ENCODE peak calls at places on chromosomes 5 and 9, in nine cellular contexts. I, X, D, Y, R, Q, A, E and P are unnamed samples. For H4K20me1, the result is how much of the 10 kb centered on the place peaks cover.

GRCh38 chr9:4141201-4141750 is 158.6 kb downstream of the GLIS3 start:
- DNase-seq in I (peak), X (peak), D (no peak), Y (no peak), R (no peak), Q (no peak), A (no peak), E (peak), P (no peak)

GRCh38 chr5:74017112-74017511 is 391.1 kb downstream of the ARHGEF28 start:
- DNase-seq in I (peak), X (peak), D (no peak), Y (no peak), R (peak), Q (no peak), A (peak), E (no peak), P (no peak)

GRCh38 chr5:148248894-148249293 is 10.6 kb downstream of the MARCOL start:
- DNase-seq in I (no peak), X (no peak), D (no peak), Y (no peak), R (no peak), Q (no peak), A (peak), E (no peak), P (no peak)

GRCh38 chr5:126445502-126446174 is 22.4 kb downstream of the GRAMD2B start:
- DNase-seq in I (peak), X (peak), D (no peak), Y (no peak), R (no peak), Q (no peak), A (peak), E (peak), P (no peak)

GRCh38 chr5:130965342-130965741 is 199.7 kb downstream of the HINT1 start:
- DNase-seq in I (no peak), X (no peak), D (no peak), Y (no peak), R (no peak), Q (no peak), A (no peak), E (no peak), P (no peak)

GRCh38 chr5:77208507-77209163 is 1.8 kb upstream of the PDE8B start:
- DNase-seq in I (no peak), X (peak), D (no peak), Y (no peak), R (no peak), Q (no peak), A (no peak), E (no peak), P (no peak)

GRCh38 chr5:36301858-36302603 is at the start of gene RANBP3L:
- DNase-seq in I (peak), X (peak), D (peak), Y (no peak), R (peak), Q (no peak), A (peak), E (peak), P (peak)

GRCh38 chr5:51995773-51996306 is 612.6 kb downstream of the ISL1 start:
- DNase-seq in I (no peak), X (no peak), D (no peak), Y (no peak), R (no peak), Q (no peak), A (no peak), E (no peak), P (no peak)

GRCh38 chr9:79616013-79616412 is 44.2 kb downstream of the TLE4 start:
- DNase-seq in I (peak), X (peak), D (no peak), Y (no peak), R (no peak), Q (no peak), A (no peak), E (peak), P (no peak)

GRCh38 chr5:175464414-175465233 is 13.7 kb upstream of the SFXN1 start:
- DNase-seq in I (peak), X (peak), D (peak), Y (peak), R (peak), Q (peak), A (peak), E (peak), P (peak)

DNA sequence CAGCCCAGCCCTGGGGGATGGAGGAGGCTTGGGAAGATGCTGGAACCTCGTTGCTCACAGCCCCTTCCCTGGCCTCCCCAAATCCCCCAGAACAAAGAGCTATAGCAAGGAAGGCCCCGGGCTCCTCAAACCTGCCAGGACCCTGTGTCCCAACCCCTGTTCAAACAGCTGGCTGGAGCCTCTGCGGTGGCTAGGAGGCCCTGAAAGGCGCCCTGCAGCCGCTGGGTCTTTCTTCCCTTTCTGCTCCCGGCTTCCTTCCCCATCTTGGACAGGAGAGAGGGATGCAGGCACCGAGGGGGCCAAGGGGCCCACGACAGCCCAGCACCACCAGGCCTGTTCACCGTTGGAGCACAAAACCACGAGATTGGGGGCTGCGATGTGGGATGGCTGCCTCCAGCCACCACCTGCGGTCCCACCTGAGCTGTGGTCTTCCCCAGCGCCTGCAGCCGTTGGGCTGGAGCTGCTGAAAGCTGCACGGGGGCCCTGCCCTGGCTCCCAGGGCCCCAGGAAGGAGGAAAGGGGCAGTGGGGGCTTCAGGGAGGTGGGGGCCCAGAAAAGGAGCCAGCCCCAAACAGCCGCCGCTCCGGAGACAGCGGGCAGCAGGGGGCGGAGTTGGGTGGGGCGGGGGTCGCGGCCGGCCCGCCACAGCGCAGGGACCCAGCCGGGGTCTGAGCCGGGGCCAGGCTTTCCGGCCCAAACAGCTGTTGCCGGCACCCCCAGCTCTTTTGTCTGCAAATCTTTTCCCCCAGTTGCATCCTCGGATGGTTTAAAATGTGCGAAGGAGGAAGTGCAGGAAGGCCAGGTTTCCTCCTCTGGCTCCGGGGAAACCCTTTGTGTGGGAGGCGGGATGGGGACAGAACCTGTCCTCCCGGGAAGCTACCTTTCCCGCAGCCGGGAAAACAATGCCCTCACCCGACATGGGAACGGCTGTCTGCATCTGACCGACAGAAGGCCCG is 16.1 kb downstream of the NOTCH1 start:
- DNase-seq in I (no peak), X (no peak), D (no peak), Y (peak), R (no peak), Q (no peak), A (no peak), E (no peak), P (peak)
- H4K20me1 ChIP-seq in I (under half), X (under half), D (under half), Y (under half), R (under half), Q (under half), A (under half), E (half or more), P (half or more)

DNA sequence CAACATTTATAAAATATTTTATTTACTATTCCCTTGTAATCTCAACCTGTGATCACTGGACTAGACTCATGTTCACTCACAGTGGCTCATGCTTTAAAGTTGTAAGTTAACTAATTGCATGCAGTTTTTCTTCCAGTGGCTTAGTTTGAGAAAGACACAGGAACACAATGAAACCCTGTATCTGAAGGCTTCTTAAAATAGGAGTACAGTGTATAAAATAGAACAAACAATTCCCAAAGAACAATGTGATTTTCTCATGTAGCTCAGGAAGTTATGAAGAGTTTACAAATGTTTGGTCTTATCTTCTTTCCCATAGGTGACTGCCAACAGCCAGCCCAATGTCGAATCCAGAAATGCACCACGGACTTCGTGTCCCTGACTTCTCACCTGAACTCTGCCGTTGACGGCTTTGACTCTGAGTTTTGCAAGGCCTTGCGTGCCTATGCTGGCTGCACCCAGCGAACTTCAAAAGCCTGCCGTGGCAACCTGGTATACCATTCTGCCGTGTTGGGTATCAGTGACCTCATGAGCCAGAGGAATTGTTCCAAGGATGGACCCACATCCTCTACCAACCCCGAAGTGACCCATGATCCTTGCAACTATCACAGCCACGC is 5.9 kb downstream of the RGMB start:
- DNase-seq in I (no peak), X (peak), D (no peak), Y (no peak), R (no peak), Q (no peak), A (no peak), E (no peak), P (no peak)
- H4K20me1 ChIP-seq in I (under half), X (half or more), D (under half), Y (half or more), R (half or more), Q (under half), A (under half), E (half or more), P (half or more)

GRCh38 chr9:104361207-104361606 is 142.9 kb upstream of the OR13F1 start:
- DNase-seq in I (no peak), X (no peak), D (no peak), Y (peak), R (no peak), Q (no peak), A (no peak), E (no peak), P (no peak)

GRCh38 chr9:104367507-104367906 is 136.6 kb upstream of the OR13F1 start:
- DNase-seq in I (peak), X (no peak), D (no peak), Y (no peak), R (no peak), Q (no peak), A (no peak), E (no peak), P (no peak)

DNA sequence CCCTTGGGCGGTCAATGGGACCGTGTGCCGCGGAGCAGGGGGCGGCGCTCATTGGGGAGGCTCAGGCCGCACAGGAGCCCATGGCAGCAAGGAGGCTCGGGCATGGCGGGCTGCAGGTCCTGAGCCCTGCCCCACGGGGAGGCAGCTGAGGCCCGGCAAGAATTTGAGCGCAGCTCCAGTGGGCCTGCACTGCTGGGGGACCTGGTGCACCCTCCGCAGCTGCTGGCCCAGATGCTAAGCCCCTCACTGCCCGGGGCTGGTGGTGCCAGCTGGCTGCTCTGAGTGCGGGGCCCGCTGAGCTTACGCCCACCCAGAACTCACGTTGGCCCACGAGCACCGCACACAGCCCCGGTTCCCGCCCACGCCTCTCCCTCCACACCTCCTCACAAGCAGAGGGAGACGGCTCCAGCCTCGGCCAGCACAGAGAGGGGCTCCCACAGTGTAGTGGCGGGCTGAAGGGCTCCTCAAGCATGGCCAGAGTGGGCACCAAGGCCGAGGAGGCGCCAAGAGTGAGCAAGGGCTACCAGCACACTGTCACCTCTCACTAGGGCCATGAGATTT is 141.1 kb upstream of the OR13F1 start:
- DNase-seq in I (no peak), X (no peak), D (no peak), Y (no peak), R (no peak), Q (no peak), A (no peak), E (no peak), P (no peak)
- H4K20me1 ChIP-seq in I (under half), X (under half), D (under half), Y (under half), R (under half), Q (under half), A (under half), E (under half), P (under half)

GRCh38 chr9:127539982-127540663 is 72.0 kb upstream of the STXBP1 start:
- DNase-seq in I (peak), X (no peak), D (no peak), Y (no peak), R (no peak), Q (no peak), A (no peak), E (no peak), P (no peak)

GRCh38 chr9:127540664-127541041 is 71.4 kb upstream of the STXBP1 start:
- DNase-seq in I (no peak), X (no peak), D (no peak), Y (peak), R (no peak), Q (peak), A (no peak), E (no peak), P (peak)

GRCh38 chr9:127541176-127541575 is 70.9 kb upstream of the STXBP1 start:
- DNase-seq in I (no peak), X (no peak), D (no peak), Y (no peak), R (no peak), Q (no peak), A (no peak), E (no peak), P (no peak)

GRCh38 chr9:127543221-127543620 is 68.9 kb upstream of the STXBP1 start:
- DNase-seq in I (no peak), X (no peak), D (no peak), Y (no peak), R (no peak), Q (no peak), A (no peak), E (no peak), P (no peak)

GRCh38 chr9:127541865-127542264 is 70.2 kb upstream of the STXBP1 start:
- DNase-seq in I (no peak), X (peak), D (no peak), Y (no peak), R (no peak), Q (no peak), A (no peak), E (no peak), P (no peak)
- H4K20me1 ChIP-seq in I (under half), X (under half), D (under half), Y (under half), R (half or more), Q (under half), A (under half), E (half or more), P (under half)

DNA sequence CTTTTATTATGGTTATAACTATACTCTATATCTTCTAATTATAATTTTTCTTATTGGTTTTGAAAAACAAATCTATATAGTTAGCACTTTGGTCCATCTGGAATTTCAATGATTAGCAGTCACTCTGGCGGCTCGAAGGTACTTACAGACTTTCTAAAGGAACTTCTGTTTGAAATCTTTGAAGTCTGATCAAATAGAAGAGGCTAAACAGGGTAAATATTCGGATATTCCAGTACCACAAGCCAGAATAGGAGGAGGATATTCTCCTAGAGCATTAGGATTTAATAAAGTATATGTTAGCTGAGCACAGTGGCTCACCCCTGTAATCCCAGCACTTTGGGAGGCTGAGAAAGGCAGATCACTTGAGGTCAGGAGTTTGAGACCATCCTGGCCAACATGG is 38.7 kb upstream of the HSD17B3 start:
- DNase-seq in I (no peak), X (no peak), D (no peak), Y (no peak), R (no peak), Q (no peak), A (no peak), E (no peak), P (no peak)
- H4K20me1 ChIP-seq in I (under half), X (under half), D (under half), Y (under half), R (under half), Q (under half), A (under half), E (under half), P (under half)

GRCh38 chr9:134051319-134051718 is 16.5 kb downstream of the BRD3 start:
- DNase-seq in I (no peak), X (no peak), D (no peak), Y (no peak), R (no peak), Q (no peak), A (no peak), E (no peak), P (no peak)

GRCh38 chr9:134052491-134052890 is 15.3 kb downstream of the BRD3 start:
- DNase-seq in I (no peak), X (no peak), D (no peak), Y (no peak), R (no peak), Q (no peak), A (no peak), E (no peak), P (no peak)

GRCh38 chr9:134053941-134054761 is 13.7 kb downstream of the BRD3 start:
- DNase-seq in I (no peak), X (no peak), D (no peak), Y (no peak), R (no peak), Q (no peak), A (no peak), E (no peak), P (no peak)

GRCh38 chr9:134053401-134053871 is 14.4 kb downstream of the BRD3 start:
- DNase-seq in I (no peak), X (no peak), D (no peak), Y (no peak), R (no peak), Q (no peak), A (no peak), E (no peak), P (no peak)

GRCh38 chr9:134052941-134053340 is 14.9 kb downstream of the BRD3 start:
- DNase-seq in I (no peak), X (no peak), D (no peak), Y (no peak), R (no peak), Q (no peak), A (no peak), E (no peak), P (no peak)
- H4K20me1 ChIP-seq in I (under half), X (under half), D (under half), Y (under half), R (half or more), Q (under half), A (under half), E (under half), P (half or more)

GRCh38 chr5:124716169-124716568 is 30.3 kb downstream of the ZNF608 start:
- DNase-seq in I (no peak), X (no peak), D (no peak), Y (no peak), R (no peak), Q (no peak), A (no peak), E (no peak), P (no peak)
- H4K20me1 ChIP-seq in I (under half), X (under half), D (under half), Y (under half), R (under half), Q (under half), A (under half), E (under half), P (half or more)